ENCODE peak calls at places on chromosomes 6 and 20, in seven cellular contexts. X, B, K, A, I, F and G are unnamed samples.
A peak's percentile ranks its signal among the peaks of the same experiment; 100 is the strongest.

GRCh38 chr20:51687071-51687470 is 81.1 kb downstream of the ATP9A start:
- DNase-seq in X (no peak), B (peak; percentile 63), K (no peak), A (no peak), I (no peak), F (no peak), G (no peak)

GRCh38 chr6:136784910-136785746 is 7.1 kb downstream of the MAP3K5 start:
- DNase-seq in X (peak; percentile 58), B (no peak), K (no peak), A (peak; percentile 69), I (peak; percentile 61), F (no peak), G (peak; percentile 23)

GRCh38 chr6:75815756-75816155 is 66.7 kb downstream of the MYO6 start:
- DNase-seq in X (no peak), B (no peak), K (no peak), A (no peak), I (no peak), F (no peak), G (no peak)

GRCh38 chr6:158226655-158227512 is 58.7 kb downstream of the GTF2H5 start:
- DNase-seq in X (no peak), B (no peak), K (no peak), A (peak; percentile 41), I (no peak), F (no peak), G (no peak)

GRCh38 chr20:6269163-6269873 is 146.5 kb upstream of the FERMT1 start:
- DNase-seq in X (no peak), B (no peak), K (no peak), A (no peak), I (no peak), F (no peak), G (no peak)

GRCh38 chr20:9602834-9603173 is 88.4 kb downstream of the LAMP5 start:
- DNase-seq in X (no peak), B (no peak), K (no peak), A (no peak), I (no peak), F (no peak), G (no peak)

GRCh38 chr20:48921168-48921882 is at the start of gene ARFGEF2:
- DNase-seq in X (peak; percentile 96), B (peak; percentile 69), K (peak; percentile 97), A (peak; percentile 95), I (peak; percentile 93), F (peak; percentile 92), G (peak; percentile 95)

GRCh38 chr6:161439093-161439492 is 165.2 kb upstream of the AGPAT4 start:
- DNase-seq in X (peak; percentile 65), B (peak; percentile 40), K (peak; percentile 63), A (no peak), I (no peak), F (peak; percentile 55), G (no peak)

GRCh38 chr6:40848038-40848437 is 191.0 kb downstream of the UNC5CL start:
- DNase-seq in X (no peak), B (no peak), K (no peak), A (peak; percentile 16), I (no peak), F (no peak), G (no peak)

GRCh38 chr6:105015482-105015881 is 58.6 kb downstream of the LIN28B start:
- DNase-seq in X (no peak), B (no peak), K (no peak), A (no peak), I (no peak), F (no peak), G (no peak)

GRCh38 chr6:100846276-100846675 is 34.9 kb downstream of the ASCC3 start:
- DNase-seq in X (no peak), B (no peak), K (no peak), A (no peak), I (no peak), F (no peak), G (no peak)

GRCh38 chr6:170028629-170029345 is 262.1 kb downstream of the DLL1 start:
- DNase-seq in X (peak; percentile 9), B (no peak), K (no peak), A (no peak), I (peak; percentile 27), F (no peak), G (no peak)

GRCh38 chr6:28172006-28172405 is 30.3 kb downstream of the ZKSCAN8 start:
- DNase-seq in X (no peak), B (no peak), K (no peak), A (no peak), I (no peak), F (no peak), G (no peak)

GRCh38 chr20:21289651-21290050 is 13.5 kb upstream of the XRN2 start:
- DNase-seq in X (no peak), B (no peak), K (no peak), A (no peak), I (no peak), F (no peak), G (no peak)

GRCh38 chr6:114009192-114009591 is 38.2 kb upstream of the HDAC2 start:
- DNase-seq in X (no peak), B (no peak), K (no peak), A (no peak), I (no peak), F (no peak), G (no peak)

GRCh38 chr20:16904751-16905150 is 156.6 kb downstream of the OTOR start:
- DNase-seq in X (no peak), B (no peak), K (no peak), A (no peak), I (no peak), F (no peak), G (no peak)

GRCh38 chr20:40992349-40993113 is 36.1 kb upstream of the TOP1 start:
- DNase-seq in X (no peak), B (no peak), K (no peak), A (no peak), I (no peak), F (no peak), G (no peak)

GRCh38 chr6:39441301-39441700 is 118.8 kb upstream of the KCNK16 start:
- DNase-seq in X (no peak), B (no peak), K (no peak), A (no peak), I (no peak), F (no peak), G (no peak)

GRCh38 chr6:33620158-33620583 is 951 bp upstream of the ITPR3 start:
- DNase-seq in X (peak; percentile 55), B (no peak), K (peak; percentile 77), A (peak; percentile 63), I (peak; percentile 74), F (peak; percentile 33), G (peak; percentile 85)

GRCh38 chr20:47610247-47610944 is 108.7 kb downstream of the NCOA3 start:
- DNase-seq in X (peak; percentile 22), B (peak; percentile 71), K (peak; percentile 48), A (peak; percentile 44), I (peak; percentile 53), F (peak; percentile 56), G (no peak)

GRCh38 chr20:19252670-19253120 is 40.3 kb downstream of the SLC24A3 start:
- DNase-seq in X (no peak), B (no peak), K (no peak), A (peak; percentile 26), I (no peak), F (peak; percentile 42), G (no peak)

GRCh38 chr20:46348972-46349741 is 40.9 kb upstream of the CDH22 start:
- DNase-seq in X (peak; percentile 75), B (peak; percentile 13), K (peak; percentile 81), A (peak; percentile 43), I (peak; percentile 69), F (peak; percentile 44), G (peak; percentile 64)

GRCh38 chr6:154302111-154302752 is 54.4 kb downstream of the IPCEF1 start:
- DNase-seq in X (no peak), B (no peak), K (peak; percentile 14), A (peak; percentile 26), I (no peak), F (no peak), G (no peak)

GRCh38 chr20:53582574-53583351 is 10.9 kb downstream of the ZNF217 start:
- DNase-seq in X (no peak), B (no peak), K (no peak), A (no peak), I (peak; percentile 26), F (no peak), G (peak; percentile 41)

GRCh38 chr6:57135885-57136284 is 36.2 kb upstream of the BAG2 start:
- DNase-seq in X (no peak), B (no peak), K (no peak), A (no peak), I (no peak), F (no peak), G (no peak)

DNA sequence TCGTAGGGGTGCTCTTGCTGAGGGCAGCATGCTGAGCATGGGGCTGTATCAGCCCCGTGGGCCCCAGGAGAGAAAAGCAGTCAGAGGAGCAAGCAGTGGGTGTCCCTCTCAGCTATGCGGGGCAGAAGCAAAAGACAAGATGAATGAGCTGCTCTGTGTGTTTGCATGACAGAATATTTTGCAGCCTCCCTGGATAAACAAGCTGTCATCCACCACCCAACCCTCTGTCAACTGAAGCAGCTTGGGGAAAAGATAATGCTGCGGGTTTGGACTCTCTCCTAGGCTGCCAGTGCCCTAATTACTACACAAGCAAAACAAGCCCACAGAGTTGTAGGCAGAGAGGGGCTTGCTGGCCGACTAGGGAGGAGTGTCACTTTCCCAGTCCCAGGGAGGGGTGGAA is 82.3 kb upstream of the PTPRT start:
- DNase-seq in X (no peak), B (no peak), K (no peak), A (no peak), I (no peak), F (no peak), G (no peak)
- TF ChIP-seq CTCF in X (no peak), B (no peak), K (no peak), A (no peak), I (no peak), F (no peak), G (no peak)

GRCh38 chr6:108558372-108559096 is 2.2 kb upstream of the FOXO3 start:
- DNase-seq in X (peak; percentile 99), B (peak; percentile 97), K (peak; percentile 90), A (peak; percentile 99), I (peak; percentile 99), F (peak; percentile 97), G (peak; percentile 98)
- TF ChIP-seq POLR2A in X (peak; percentile 93), B (no peak), K (no peak), A (no peak), I (peak; percentile 30), F (peak; percentile 90), G (peak; percentile 90)

DNA sequence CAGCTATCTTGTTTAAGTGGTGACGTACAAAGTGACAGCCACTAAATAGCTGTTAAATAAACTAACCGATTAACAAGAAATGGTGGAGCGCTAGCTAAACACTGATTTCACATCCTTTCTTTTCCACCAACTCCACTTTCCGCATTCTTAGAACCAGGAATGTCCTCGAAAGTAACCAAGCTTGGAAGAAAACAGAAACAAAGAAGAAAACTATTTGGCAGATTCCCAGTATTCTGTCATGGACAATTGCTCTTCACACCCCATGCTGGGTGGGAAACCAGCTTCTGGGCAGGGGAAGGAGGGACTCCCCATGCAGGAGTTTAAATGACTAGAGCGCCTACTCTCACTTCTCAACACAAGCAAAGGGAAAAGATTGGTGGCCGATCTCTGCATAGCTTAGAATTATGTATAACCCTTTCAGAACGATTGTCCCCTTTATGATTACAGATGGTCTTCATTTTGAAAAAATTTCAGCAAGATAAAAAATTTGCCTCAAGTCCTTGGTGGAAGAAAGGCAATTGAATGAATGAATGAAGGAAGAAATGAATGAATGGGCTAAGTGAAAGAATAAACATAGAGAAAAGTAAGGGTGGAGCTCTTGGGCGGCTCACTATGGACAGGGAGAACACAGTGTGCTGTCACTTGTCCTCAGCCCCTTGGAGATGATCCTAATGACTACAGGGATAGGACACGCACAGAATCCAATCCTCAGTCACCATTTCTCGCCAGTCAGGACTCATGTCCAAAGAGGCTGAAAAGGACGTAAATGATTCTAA is 148.7 kb upstream of the NEDD9 start:
- DNase-seq in X (no peak), B (no peak), K (no peak), A (no peak), I (no peak), F (no peak), G (peak; percentile 68)
- H3K4me1 ChIP-seq in X (no peaks in the 10 kb centered on the region), B (no peaks in the 10 kb centered on the region), K (no peaks in the 10 kb centered on the region), A (peaks cover 5% of the 10 kb centered on the region), I (no peaks in the 10 kb centered on the region), F (no peaks in the 10 kb centered on the region), G (peaks cover 36% of the 10 kb centered on the region)

GRCh38 chr6:68468244-68468884 is 166.7 kb upstream of the ADGRB3 start:
- DNase-seq in X (no peak), B (no peak), K (peak; percentile 13), A (no peak), I (no peak), F (no peak), G (no peak)
- TF ChIP-seq CTCF in X (no peak), B (no peak), K (peak; percentile 62), A (no peak), I (no peak), F (no peak), G (no peak)